ENCODE peak calls at places on chromosome 21, in four cellular contexts. K is fibroblast of lung, X is H9, A is K562. C is an unnamed sample.

GRCh38 chr21:44887126-44887806 is 13.8 kb upstream of the PTTG1IP start:
- DNase-seq in K (no peak), A (no peak), X (no peak), C (no peak)

GRCh38 chr21:16912075-16912474 is 600.8 kb upstream of the CXADR start:
- DNase-seq in K (peak), A (no peak), X (no peak), C (no peak)

GRCh38 chr21:29343517-29343916 is 44.8 kb downstream of the BACH1 start:
- DNase-seq in A (no peak), K (peak), X (no peak), C (no peak)

GRCh38 chr21:39660596-39660995 is 47.9 kb downstream of the B3GALT5 start:
- DNase-seq in X (no peak), A (no peak), K (peak), C (no peak)

GRCh38 chr21:33011462-33011861 is 14.3 kb upstream of the OLIG2 start:
- DNase-seq in X (no peak), A (no peak), K (peak), C (no peak)

GRCh38 chr21:29287383-29287782 is 11.3 kb upstream of the BACH1 start:
- DNase-seq in X (no peak), A (no peak), K (no peak), C (no peak)

GRCh38 chr21:16455978-16456377 is 726.2 kb downstream of the USP25 start:
- DNase-seq in X (no peak), A (no peak), K (peak), C (peak)

GRCh38 chr21:45590246-45590725 is 48.0 kb upstream of the SLC19A1 start:
- DNase-seq in X (peak), K (peak), A (peak), C (peak)

GRCh38 chr21:45982758-45983731 is 1.5 kb downstream of the COL6A1 start:
- DNase-seq in K (no peak), X (no peak), A (no peak), C (no peak)

GRCh38 chr21:46056450-46056903 is 41.4 kb upstream of the COL6A2 start:
- DNase-seq in K (peak), A (no peak), X (peak), C (peak)

DNA sequence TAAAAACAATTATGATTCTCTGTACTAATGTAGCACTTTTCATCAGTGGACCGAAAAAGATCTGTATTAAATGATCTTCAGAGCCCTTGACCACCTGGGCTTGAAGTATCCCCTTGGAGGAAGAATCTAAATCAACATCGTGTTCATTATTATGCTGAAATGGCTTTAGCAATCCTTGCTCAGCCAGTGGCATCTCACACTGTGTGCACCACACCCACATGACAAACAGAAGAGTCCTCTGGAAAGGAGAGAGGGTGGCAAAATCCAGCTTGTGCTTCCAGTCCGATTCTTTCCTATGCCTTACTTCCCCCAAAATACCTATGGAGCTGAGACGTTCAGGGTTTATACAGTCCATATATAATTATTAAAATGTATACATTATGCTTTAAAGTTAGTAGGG is 318.5 kb upstream of the RUNX1 start:
- DNase-seq in A (no peak), X (no peak), K (no peak), C (peak)
- H2AFZ ChIP-seq in A (no peak), X (no peak), K (no peak), C (no peak)

DNA sequence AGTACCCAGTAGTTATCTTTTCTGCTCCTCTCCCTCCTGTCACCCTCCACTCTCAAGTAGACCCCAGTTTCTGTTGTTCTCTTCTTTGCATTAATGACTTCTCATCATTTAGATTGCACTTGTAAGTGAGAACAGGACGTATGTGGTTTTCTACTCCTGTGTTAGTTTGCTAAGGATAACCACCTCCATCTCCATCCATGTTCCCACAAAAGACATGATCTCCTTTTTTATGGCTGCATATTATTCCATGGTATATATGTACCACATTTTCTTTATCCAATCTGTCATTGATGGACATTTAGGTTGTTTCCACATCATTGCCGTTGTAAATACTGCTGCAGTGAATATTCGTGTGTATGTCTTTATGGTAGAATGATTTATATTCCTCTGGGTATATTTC is 1346.5 kb downstream of the MRPL39 start:
- DNase-seq in K (no peak), X (no peak), A (no peak), C (no peak)
- H2AFZ ChIP-seq in K (no peak), X (no peak), A (no peak), C (no peak)

GRCh38 chr21:38639782-38640750 is 141.8 kb upstream of the ERG start:
- DNase-seq in X (no peak), A (no peak), K (no peak), C (no peak)

GRCh38 chr21:38631171-38631570 is 132.9 kb upstream of the ERG start:
- DNase-seq in A (no peak), X (no peak), K (peak), C (no peak)

GRCh38 chr21:38631676-38632075 is 133.4 kb upstream of the ERG start:
- DNase-seq in K (peak), A (no peak), X (no peak), C (no peak)

GRCh38 chr21:38637161-38637560 is 138.9 kb upstream of the ERG start:
- DNase-seq in K (peak), A (no peak), X (no peak), C (no peak)
- H2AFZ ChIP-seq in K (no peak), A (no peak), X (no peak), C (no peak)

GRCh38 chr21:25732091-25732760 is 2.5 kb downstream of the ATP5PF start:
- DNase-seq in X (no peak), K (no peak), A (no peak), C (no peak)

GRCh38 chr21:25735221-25735894 is 586 bp downstream of the GABPA start:
- DNase-seq in K (peak), X (peak), A (peak), C (peak)

GRCh38 chr21:25733859-25734653 is 648 bp downstream of the ATP5PF start:
- DNase-seq in K (peak), X (no peak), A (peak), C (peak)

GRCh38 chr21:25735895-25736597 is 1.3 kb downstream of the GABPA start:
- DNase-seq in K (peak), A (peak), X (no peak), C (peak)

DNA sequence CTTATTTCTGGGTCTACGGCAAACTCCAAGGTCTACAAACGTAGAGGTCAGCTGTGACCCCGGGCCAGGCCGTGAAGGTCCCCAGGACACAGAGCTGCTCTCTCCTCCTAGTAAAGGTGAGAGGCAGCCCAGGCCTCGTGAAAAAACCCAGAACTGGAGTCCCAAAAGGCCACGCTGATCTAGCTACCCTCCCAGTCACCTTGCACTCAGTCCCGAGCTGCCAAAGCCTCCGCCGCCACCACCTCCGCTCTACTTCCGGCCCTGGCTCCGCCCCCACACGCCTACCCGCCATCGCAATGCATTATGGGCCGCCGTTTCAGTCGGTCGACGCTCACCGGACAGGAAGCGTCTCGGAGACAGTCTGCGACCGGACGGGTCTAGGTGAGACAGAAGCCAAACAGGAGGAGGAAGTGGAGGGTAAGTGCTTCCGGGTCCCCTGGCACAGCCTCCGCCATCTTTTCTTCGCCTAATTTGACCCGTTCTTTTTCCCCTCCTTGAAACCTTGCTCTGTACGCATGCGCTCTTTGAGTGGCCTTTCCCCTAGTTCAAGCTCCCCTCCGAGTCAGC is at the start of the genes ATP5PF and GABPA:
- DNase-seq in K (peak), X (peak), A (peak), C (peak)
- H2AFZ ChIP-seq in K (peak), X (peak), A (peak), C (peak)

DNA sequence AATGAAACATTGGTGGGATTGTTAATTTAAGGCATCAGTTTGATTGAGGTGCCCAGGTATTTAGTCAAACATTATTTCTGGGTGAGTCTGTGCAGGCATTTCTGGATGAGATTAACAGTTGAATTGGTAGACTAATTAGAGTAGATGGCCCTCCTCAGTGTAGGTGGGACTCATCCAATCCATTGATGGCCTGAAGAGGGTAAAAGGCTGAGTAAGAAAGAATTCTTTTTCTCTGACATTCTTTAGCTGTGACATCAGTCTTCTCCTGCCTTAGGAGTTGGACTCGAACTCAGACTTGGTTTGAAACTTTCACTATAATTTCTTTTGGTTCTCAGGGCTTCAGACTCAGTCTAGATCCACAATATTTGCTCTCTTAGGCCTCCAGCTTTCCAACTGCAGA is 59.6 kb upstream of the ADAMTS5 start:
- DNase-seq in X (no peak), A (no peak), K (peak), C (peak)
- H2AFZ ChIP-seq in X (no peak), A (no peak), K (no peak), C (no peak)

GRCh38 chr21:37337831-37338230 is 28.7 kb upstream of the DYRK1A start:
- DNase-seq in K (no peak), X (no peak), A (no peak), C (no peak)
- H2AFZ ChIP-seq in K (no peak), X (no peak), A (no peak), C (no peak)

GRCh38 chr21:43864313-43864805 is 664 bp upstream of the AGPAT3 start:
- DNase-seq in A (peak), K (peak), X (peak), C (peak)

GRCh38 chr21:43858806-43859648 is 6.0 kb upstream of the AGPAT3 start:
- DNase-seq in K (no peak), A (peak), X (no peak), C (peak)

GRCh38 chr21:43855955-43856354 is 9.1 kb upstream of the AGPAT3 start:
- DNase-seq in A (no peak), X (no peak), K (no peak), C (no peak)

GRCh38 chr21:43861716-43862115 is 3.3 kb upstream of the AGPAT3 start:
- DNase-seq in K (no peak), X (no peak), A (no peak), C (no peak)

DNA sequence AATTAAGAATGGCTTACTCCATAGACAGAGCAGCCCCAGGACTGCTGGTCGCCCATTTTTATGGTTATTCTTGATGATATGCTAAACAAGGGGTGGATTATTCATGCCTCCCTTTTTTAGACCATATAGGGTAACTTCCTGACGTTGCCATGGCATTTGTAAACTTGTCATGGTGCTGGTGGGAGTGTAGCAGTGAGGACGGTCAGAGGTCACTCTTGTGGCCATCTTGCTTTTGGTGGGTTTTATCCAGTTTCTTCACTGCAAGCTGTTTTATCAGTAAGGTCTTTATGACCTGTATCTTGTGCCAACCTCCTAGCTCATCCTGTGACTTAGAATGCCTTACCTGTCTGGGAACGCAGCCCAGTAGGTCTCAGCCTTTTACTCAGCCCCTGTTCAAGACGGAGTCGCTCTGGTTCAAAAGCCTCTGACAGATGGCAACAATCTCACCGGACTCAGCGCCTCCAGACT is 5.2 kb upstream of the AGPAT3 start:
- DNase-seq in A (peak), K (no peak), X (no peak), C (no peak)
- H2AFZ ChIP-seq in A (peak), K (no peak), X (no peak), C (no peak)

GRCh38 chr21:25422610-25423608 is 184.4 kb downstream of the MRPL39 start:
- DNase-seq in X (no peak), A (no peak), K (no peak), C (no peak)

GRCh38 chr21:25424045-25424444 is 183.2 kb downstream of the MRPL39 start:
- DNase-seq in K (no peak), A (no peak), X (no peak), C (no peak)

GRCh38 chr21:25420831-25421230 is 186.4 kb downstream of the MRPL39 start:
- DNase-seq in A (no peak), X (no peak), K (no peak), C (no peak)

GRCh38 chr21:25424674-25425073 is 182.6 kb downstream of the MRPL39 start:
- DNase-seq in X (no peak), A (no peak), K (no peak), C (no peak)

GRCh38 chr21:25421327-25422028 is 185.8 kb downstream of the MRPL39 start:
- DNase-seq in X (peak), K (peak), A (peak), C (peak)
- H2AFZ ChIP-seq in X (no peak), K (no peak), A (no peak), C (peak)

GRCh38 chr21:34031835-34032370 is 41.5 kb upstream of the MRPS6 start:
- DNase-seq in A (peak), K (no peak), X (no peak), C (no peak)
- H2AFZ ChIP-seq in A (peak), K (no peak), X (no peak), C (no peak)

C was measured in GM23338.